ENCODE peak calls at places on chromosomes 3 and 15, in five cellular contexts. One of them, this sample, is unnamed.

GRCh38 chr15:69996842-69997478 is 100.8 kb downstream of the TLE3 start:
- DNase-seq in SJSA1: no peak
- DNase-seq in NCI-H2081 treated with DMSO at 0.1 percent for 48 hours: peak
- DNase-seq in T-helper 1 cell: no peak
- DNase-seq in stimulated activated CD8-positive, alpha-beta memory T cell treated with anti-CD3 and anti-CD28 coated beads, Interleukin-7, amount 100 ng/mL, for 1 hour: no peak
- DNase-seq in this sample: no peak

GRCh38 chr15:93052090-93052892 is 36.7 kb downstream of the RGMA start:
- DNase-seq in SJSA1: no peak
- DNase-seq in stimulated activated CD8-positive, alpha-beta memory T cell treated with anti-CD3 and anti-CD28 coated beads, Interleukin-7, amount 100 ng/mL, for 1 hour: no peak
- DNase-seq in T-helper 1 cell: no peak
- DNase-seq in NCI-H2081 treated with DMSO at 0.1 percent for 48 hours: no peak
- DNase-seq in this sample: no peak

GRCh38 chr15:80211976-80212375 is 40.0 kb downstream of the CTXND1 start:
- DNase-seq in T-helper 1 cell: no peak
- DNase-seq in SJSA1: no peak
- DNase-seq in NCI-H2081 treated with DMSO at 0.1 percent for 48 hours: no peak
- DNase-seq in stimulated activated CD8-positive, alpha-beta memory T cell treated with anti-CD3 and anti-CD28 coated beads, Interleukin-7, amount 100 ng/mL, for 1 hour: no peak
- DNase-seq in this sample: no peak

GRCh38 chr3:177286034-177286433 is 88.8 kb upstream of the TBL1XR1 start:
- DNase-seq in SJSA1: no peak
- DNase-seq in NCI-H2081 treated with DMSO at 0.1 percent for 48 hours: no peak
- DNase-seq in stimulated activated CD8-positive, alpha-beta memory T cell treated with anti-CD3 and anti-CD28 coated beads, Interleukin-7, amount 100 ng/mL, for 1 hour: no peak
- DNase-seq in T-helper 1 cell: no peak
- DNase-seq in this sample: no peak

GRCh38 chr3:149936812-149937230 is 33.9 kb downstream of the PFN2 start:
- DNase-seq in T-helper 1 cell: peak
- DNase-seq in SJSA1: peak
- DNase-seq in NCI-H2081 treated with DMSO at 0.1 percent for 48 hours: peak
- DNase-seq in stimulated activated CD8-positive, alpha-beta memory T cell treated with anti-CD3 and anti-CD28 coated beads, Interleukin-7, amount 100 ng/mL, for 1 hour: no peak
- DNase-seq in this sample: peak

GRCh38 chr15:100778831-100779288 is 100.8 kb upstream of the ALDH1A3 start:
- DNase-seq in stimulated activated CD8-positive, alpha-beta memory T cell treated with anti-CD3 and anti-CD28 coated beads, Interleukin-7, amount 100 ng/mL, for 1 hour: no peak
- DNase-seq in SJSA1: peak
- DNase-seq in NCI-H2081 treated with DMSO at 0.1 percent for 48 hours: no peak
- DNase-seq in T-helper 1 cell: no peak
- DNase-seq in this sample: no peak

GRCh38 chr15:63922551-63923315 is 89.0 kb upstream of the HERC1 start:
- DNase-seq in T-helper 1 cell: no peak
- DNase-seq in stimulated activated CD8-positive, alpha-beta memory T cell treated with anti-CD3 and anti-CD28 coated beads, Interleukin-7, amount 100 ng/mL, for 1 hour: no peak
- DNase-seq in NCI-H2081 treated with DMSO at 0.1 percent for 48 hours: no peak
- DNase-seq in SJSA1: no peak
- DNase-seq in this sample: no peak

GRCh38 chr3:177680442-177680821 is 483.1 kb upstream of the TBL1XR1 start:
- DNase-seq in SJSA1: no peak
- DNase-seq in T-helper 1 cell: no peak
- DNase-seq in stimulated activated CD8-positive, alpha-beta memory T cell treated with anti-CD3 and anti-CD28 coated beads, Interleukin-7, amount 100 ng/mL, for 1 hour: no peak
- DNase-seq in NCI-H2081 treated with DMSO at 0.1 percent for 48 hours: no peak
- DNase-seq in this sample: no peak

GRCh38 chr3:73086071-73086494 is 24.6 kb downstream of the EBLN2 start:
- DNase-seq in NCI-H2081 treated with DMSO at 0.1 percent for 48 hours: no peak
- DNase-seq in SJSA1: no peak
- DNase-seq in stimulated activated CD8-positive, alpha-beta memory T cell treated with anti-CD3 and anti-CD28 coated beads, Interleukin-7, amount 100 ng/mL, for 1 hour: peak
- DNase-seq in T-helper 1 cell: peak
- DNase-seq in this sample: peak